ENCODE peak calls at places on chromosome 2, in ten cellular contexts. One of them, this sample, is unnamed.

GRCh38 chr2:208183937-208184336 is 5.9 kb downstream of the C2orf80 start:
- DNase-seq in brain pericyte: no peak
- DNase-seq in fibroblast of lung: no peak
- DNase-seq in NCI-H1417 treated with DMSO at 0.1 percent for 48 hours: no peak
- DNase-seq in keratinocyte: no peak
- DNase-seq in ACHN: no peak
- DNase-seq in CD4-positive, CD25-positive, alpha-beta regulatory T cell: no peak
- DNase-seq in neural progenitor cell: peak
- DNase-seq in neural crest cell: no peak
- DNase-seq in activated naive CD4-positive, alpha-beta T cell treated with anti-CD3 and anti-CD28 coated beads, Interleukin-2, amount 50 U/mL, for 16 hours: no peak
- DNase-seq in this sample: no peak

GRCh38 chr2:46715541-46715940 is 200.1 kb downstream of the MCFD2 start:
- DNase-seq in brain pericyte: no peak
- DNase-seq in fibroblast of lung: no peak
- DNase-seq in NCI-H1417 treated with DMSO at 0.1 percent for 48 hours: no peak
- DNase-seq in keratinocyte: no peak
- DNase-seq in ACHN: no peak
- DNase-seq in CD4-positive, CD25-positive, alpha-beta regulatory T cell: no peak
- DNase-seq in neural progenitor cell: no peak
- DNase-seq in neural crest cell: no peak
- DNase-seq in activated naive CD4-positive, alpha-beta T cell treated with anti-CD3 and anti-CD28 coated beads, Interleukin-2, amount 50 U/mL, for 16 hours: no peak
- DNase-seq in this sample: no peak

GRCh38 chr2:20091305-20091991 is 40.0 kb upstream of the LAPTM4A start:
- DNase-seq in brain pericyte: no peak
- DNase-seq in fibroblast of lung: peak
- DNase-seq in NCI-H1417 treated with DMSO at 0.1 percent for 48 hours: no peak
- DNase-seq in keratinocyte: peak
- DNase-seq in ACHN: peak
- DNase-seq in CD4-positive, CD25-positive, alpha-beta regulatory T cell: no peak
- DNase-seq in neural progenitor cell: no peak
- DNase-seq in neural crest cell: no peak
- DNase-seq in activated naive CD4-positive, alpha-beta T cell treated with anti-CD3 and anti-CD28 coated beads, Interleukin-2, amount 50 U/mL, for 16 hours: no peak
- DNase-seq in this sample: no peak

GRCh38 chr2:109272461-109272860 is 143.5 kb downstream of the SH3RF3 start:
- DNase-seq in brain pericyte: no peak
- DNase-seq in fibroblast of lung: peak
- DNase-seq in NCI-H1417 treated with DMSO at 0.1 percent for 48 hours: no peak
- DNase-seq in keratinocyte: no peak
- DNase-seq in ACHN: no peak
- DNase-seq in CD4-positive, CD25-positive, alpha-beta regulatory T cell: no peak
- DNase-seq in neural progenitor cell: no peak
- DNase-seq in neural crest cell: no peak
- DNase-seq in activated naive CD4-positive, alpha-beta T cell treated with anti-CD3 and anti-CD28 coated beads, Interleukin-2, amount 50 U/mL, for 16 hours: no peak
- DNase-seq in this sample: no peak

GRCh38 chr2:54377901-54378493 is 78.1 kb upstream of the SPTBN1 start:
- DNase-seq in brain pericyte: no peak
- DNase-seq in fibroblast of lung: no peak
- DNase-seq in NCI-H1417 treated with DMSO at 0.1 percent for 48 hours: no peak
- DNase-seq in keratinocyte: no peak
- DNase-seq in ACHN: no peak
- DNase-seq in CD4-positive, CD25-positive, alpha-beta regulatory T cell: no peak
- DNase-seq in neural progenitor cell: peak
- DNase-seq in neural crest cell: no peak
- DNase-seq in activated naive CD4-positive, alpha-beta T cell treated with anti-CD3 and anti-CD28 coated beads, Interleukin-2, amount 50 U/mL, for 16 hours: no peak
- DNase-seq in this sample: no peak

GRCh38 chr2:54724150-54724559 is 693 bp downstream of the EML6 start:
- DNase-seq in brain pericyte: no peak
- DNase-seq in fibroblast of lung: no peak
- DNase-seq in NCI-H1417 treated with DMSO at 0.1 percent for 48 hours: no peak
- DNase-seq in keratinocyte: no peak
- DNase-seq in ACHN: no peak
- DNase-seq in CD4-positive, CD25-positive, alpha-beta regulatory T cell: no peak
- DNase-seq in neural progenitor cell: no peak
- DNase-seq in neural crest cell: no peak
- DNase-seq in activated naive CD4-positive, alpha-beta T cell treated with anti-CD3 and anti-CD28 coated beads, Interleukin-2, amount 50 U/mL, for 16 hours: no peak
- DNase-seq in this sample: no peak

GRCh38 chr2:221958224-221958623 is 340.6 kb downstream of the PAX3 start:
- DNase-seq in brain pericyte: no peak
- DNase-seq in fibroblast of lung: peak
- DNase-seq in NCI-H1417 treated with DMSO at 0.1 percent for 48 hours: no peak
- DNase-seq in keratinocyte: no peak
- DNase-seq in ACHN: peak
- DNase-seq in CD4-positive, CD25-positive, alpha-beta regulatory T cell: no peak
- DNase-seq in neural progenitor cell: no peak
- DNase-seq in neural crest cell: no peak
- DNase-seq in activated naive CD4-positive, alpha-beta T cell treated with anti-CD3 and anti-CD28 coated beads, Interleukin-2, amount 50 U/mL, for 16 hours: no peak
- DNase-seq in this sample: no peak

GRCh38 chr2:227310756-227311110 is 14.3 kb upstream of the MFF start:
- DNase-seq in brain pericyte: no peak
- DNase-seq in fibroblast of lung: peak
- DNase-seq in NCI-H1417 treated with DMSO at 0.1 percent for 48 hours: no peak
- DNase-seq in keratinocyte: no peak
- DNase-seq in ACHN: peak
- DNase-seq in CD4-positive, CD25-positive, alpha-beta regulatory T cell: no peak
- DNase-seq in neural progenitor cell: no peak
- DNase-seq in neural crest cell: no peak
- DNase-seq in activated naive CD4-positive, alpha-beta T cell treated with anti-CD3 and anti-CD28 coated beads, Interleukin-2, amount 50 U/mL, for 16 hours: no peak
- DNase-seq in this sample: no peak

GRCh38 chr2:26080356-26080755 is 46.5 kb downstream of the RAB10 start:
- DNase-seq in brain pericyte: no peak
- DNase-seq in fibroblast of lung: no peak
- DNase-seq in NCI-H1417 treated with DMSO at 0.1 percent for 48 hours: no peak
- DNase-seq in keratinocyte: no peak
- DNase-seq in ACHN: no peak
- DNase-seq in CD4-positive, CD25-positive, alpha-beta regulatory T cell: no peak
- DNase-seq in neural progenitor cell: no peak
- DNase-seq in neural crest cell: no peak
- DNase-seq in activated naive CD4-positive, alpha-beta T cell treated with anti-CD3 and anti-CD28 coated beads, Interleukin-2, amount 50 U/mL, for 16 hours: no peak
- DNase-seq in this sample: no peak

GRCh38 chr2:159094173-159094737 is 125.8 kb downstream of the TANC1 start:
- DNase-seq in brain pericyte: no peak
- DNase-seq in fibroblast of lung: peak
- DNase-seq in NCI-H1417 treated with DMSO at 0.1 percent for 48 hours: no peak
- DNase-seq in keratinocyte: no peak
- DNase-seq in ACHN: no peak
- DNase-seq in CD4-positive, CD25-positive, alpha-beta regulatory T cell: no peak
- DNase-seq in neural progenitor cell: no peak
- DNase-seq in neural crest cell: no peak
- DNase-seq in activated naive CD4-positive, alpha-beta T cell treated with anti-CD3 and anti-CD28 coated beads, Interleukin-2, amount 50 U/mL, for 16 hours: no peak
- DNase-seq in this sample: no peak

GRCh38 chr2:190530211-190530639 is 4.3 kb downstream of the NEMP2 start:
- DNase-seq in brain pericyte: no peak
- DNase-seq in fibroblast of lung: peak
- DNase-seq in NCI-H1417 treated with DMSO at 0.1 percent for 48 hours: no peak
- DNase-seq in keratinocyte: no peak
- DNase-seq in ACHN: no peak
- DNase-seq in CD4-positive, CD25-positive, alpha-beta regulatory T cell: no peak
- DNase-seq in neural progenitor cell: no peak
- DNase-seq in neural crest cell: no peak
- DNase-seq in activated naive CD4-positive, alpha-beta T cell treated with anti-CD3 and anti-CD28 coated beads, Interleukin-2, amount 50 U/mL, for 16 hours: no peak
- DNase-seq in this sample: no peak

GRCh38 chr2:223979730-223980396 is 22.6 kb downstream of the MRPL44 start:
- DNase-seq in brain pericyte: no peak
- DNase-seq in fibroblast of lung: peak
- DNase-seq in NCI-H1417 treated with DMSO at 0.1 percent for 48 hours: no peak
- DNase-seq in keratinocyte: no peak
- DNase-seq in ACHN: no peak
- DNase-seq in CD4-positive, CD25-positive, alpha-beta regulatory T cell: no peak
- DNase-seq in neural progenitor cell: no peak
- DNase-seq in neural crest cell: no peak
- DNase-seq in activated naive CD4-positive, alpha-beta T cell treated with anti-CD3 and anti-CD28 coated beads, Interleukin-2, amount 50 U/mL, for 16 hours: no peak
- DNase-seq in this sample: no peak

GRCh38 chr2:66189598-66189997 is 245.3 kb upstream of the MEIS1 start:
- DNase-seq in brain pericyte: no peak
- DNase-seq in fibroblast of lung: no peak
- DNase-seq in NCI-H1417 treated with DMSO at 0.1 percent for 48 hours: no peak
- DNase-seq in keratinocyte: peak
- DNase-seq in ACHN: no peak
- DNase-seq in CD4-positive, CD25-positive, alpha-beta regulatory T cell: no peak
- DNase-seq in neural progenitor cell: no peak
- DNase-seq in neural crest cell: no peak
- DNase-seq in activated naive CD4-positive, alpha-beta T cell treated with anti-CD3 and anti-CD28 coated beads, Interleukin-2, amount 50 U/mL, for 16 hours: no peak
- DNase-seq in this sample: no peak

GRCh38 chr2:150312271-150312670 is 175.2 kb downstream of the RND3 start:
- DNase-seq in brain pericyte: no peak
- DNase-seq in fibroblast of lung: no peak
- DNase-seq in NCI-H1417 treated with DMSO at 0.1 percent for 48 hours: no peak
- DNase-seq in keratinocyte: no peak
- DNase-seq in ACHN: no peak
- DNase-seq in CD4-positive, CD25-positive, alpha-beta regulatory T cell: no peak
- DNase-seq in neural progenitor cell: no peak
- DNase-seq in neural crest cell: no peak
- DNase-seq in activated naive CD4-positive, alpha-beta T cell treated with anti-CD3 and anti-CD28 coated beads, Interleukin-2, amount 50 U/mL, for 16 hours: no peak
- DNase-seq in this sample: no peak

GRCh38 chr2:190545756-190546385 is 11.3 kb upstream of the NEMP2 start:
- DNase-seq in brain pericyte: no peak
- DNase-seq in fibroblast of lung: peak
- DNase-seq in NCI-H1417 treated with DMSO at 0.1 percent for 48 hours: no peak
- DNase-seq in keratinocyte: no peak
- DNase-seq in ACHN: no peak
- DNase-seq in CD4-positive, CD25-positive, alpha-beta regulatory T cell: no peak
- DNase-seq in neural progenitor cell: no peak
- DNase-seq in neural crest cell: no peak
- DNase-seq in activated naive CD4-positive, alpha-beta T cell treated with anti-CD3 and anti-CD28 coated beads, Interleukin-2, amount 50 U/mL, for 16 hours: no peak
- DNase-seq in this sample: no peak

GRCh38 chr2:240136013-240136670 is at the start of gene COPS9:
- DNase-seq in brain pericyte: peak
- DNase-seq in fibroblast of lung: peak
- DNase-seq in NCI-H1417 treated with DMSO at 0.1 percent for 48 hours: peak
- DNase-seq in keratinocyte: peak
- DNase-seq in ACHN: peak
- DNase-seq in CD4-positive, CD25-positive, alpha-beta regulatory T cell: peak
- DNase-seq in neural progenitor cell: peak
- DNase-seq in neural crest cell: peak
- DNase-seq in activated naive CD4-positive, alpha-beta T cell treated with anti-CD3 and anti-CD28 coated beads, Interleukin-2, amount 50 U/mL, for 16 hours: peak
- DNase-seq in this sample: peak

GRCh38 chr2:240467149-240467642 is 31.7 kb downstream of the GPC1 start:
- DNase-seq in brain pericyte: no peak
- DNase-seq in fibroblast of lung: no peak
- DNase-seq in NCI-H1417 treated with DMSO at 0.1 percent for 48 hours: no peak
- DNase-seq in keratinocyte: no peak
- DNase-seq in ACHN: no peak
- DNase-seq in CD4-positive, CD25-positive, alpha-beta regulatory T cell: no peak
- DNase-seq in neural progenitor cell: no peak
- DNase-seq in neural crest cell: peak
- DNase-seq in activated naive CD4-positive, alpha-beta T cell treated with anti-CD3 and anti-CD28 coated beads, Interleukin-2, amount 50 U/mL, for 16 hours: no peak
- DNase-seq in this sample: no peak

GRCh38 chr2:237534380-237534779 is 32.0 kb upstream of the PRLH start:
- DNase-seq in brain pericyte: no peak
- DNase-seq in fibroblast of lung: no peak
- DNase-seq in NCI-H1417 treated with DMSO at 0.1 percent for 48 hours: no peak
- DNase-seq in keratinocyte: no peak
- DNase-seq in ACHN: no peak
- DNase-seq in CD4-positive, CD25-positive, alpha-beta regulatory T cell: no peak
- DNase-seq in neural progenitor cell: no peak
- DNase-seq in neural crest cell: no peak
- DNase-seq in activated naive CD4-positive, alpha-beta T cell treated with anti-CD3 and anti-CD28 coated beads, Interleukin-2, amount 50 U/mL, for 16 hours: no peak
- DNase-seq in this sample: no peak

GRCh38 chr2:33598472-33599174 is 476 bp downstream of the FAM98A start:
- DNase-seq in brain pericyte: no peak
- DNase-seq in fibroblast of lung: peak
- DNase-seq in NCI-H1417 treated with DMSO at 0.1 percent for 48 hours: no peak
- DNase-seq in keratinocyte: no peak
- DNase-seq in ACHN: peak
- DNase-seq in CD4-positive, CD25-positive, alpha-beta regulatory T cell: peak
- DNase-seq in neural progenitor cell: peak
- DNase-seq in neural crest cell: peak
- DNase-seq in activated naive CD4-positive, alpha-beta T cell treated with anti-CD3 and anti-CD28 coated beads, Interleukin-2, amount 50 U/mL, for 16 hours: peak
- DNase-seq in this sample: peak

GRCh38 chr2:227821043-227821942 is 7.7 kb downstream of the CCL20 start:
- DNase-seq in brain pericyte: no peak
- DNase-seq in fibroblast of lung: no peak
- DNase-seq in NCI-H1417 treated with DMSO at 0.1 percent for 48 hours: no peak
- DNase-seq in keratinocyte: no peak
- DNase-seq in ACHN: peak
- DNase-seq in CD4-positive, CD25-positive, alpha-beta regulatory T cell: no peak
- DNase-seq in neural progenitor cell: no peak
- DNase-seq in neural crest cell: no peak
- DNase-seq in activated naive CD4-positive, alpha-beta T cell treated with anti-CD3 and anti-CD28 coated beads, Interleukin-2, amount 50 U/mL, for 16 hours: no peak
- DNase-seq in this sample: no peak

GRCh38 chr2:229174794-229175529 is 96.1 kb downstream of the PID1 start:
- DNase-seq in brain pericyte: no peak
- DNase-seq in fibroblast of lung: peak
- DNase-seq in NCI-H1417 treated with DMSO at 0.1 percent for 48 hours: no peak
- DNase-seq in keratinocyte: no peak
- DNase-seq in ACHN: no peak
- DNase-seq in CD4-positive, CD25-positive, alpha-beta regulatory T cell: no peak
- DNase-seq in neural progenitor cell: no peak
- DNase-seq in neural crest cell: no peak
- DNase-seq in activated naive CD4-positive, alpha-beta T cell treated with anti-CD3 and anti-CD28 coated beads, Interleukin-2, amount 50 U/mL, for 16 hours: no peak
- DNase-seq in this sample: no peak

GRCh38 chr2:189542145-189542882 is 38.3 kb downstream of the SLC40A1 start:
- DNase-seq in brain pericyte: no peak
- DNase-seq in fibroblast of lung: no peak
- DNase-seq in NCI-H1417 treated with DMSO at 0.1 percent for 48 hours: no peak
- DNase-seq in keratinocyte: no peak
- DNase-seq in ACHN: no peak
- DNase-seq in CD4-positive, CD25-positive, alpha-beta regulatory T cell: no peak
- DNase-seq in neural progenitor cell: no peak
- DNase-seq in neural crest cell: no peak
- DNase-seq in activated naive CD4-positive, alpha-beta T cell treated with anti-CD3 and anti-CD28 coated beads, Interleukin-2, amount 50 U/mL, for 16 hours: no peak
- DNase-seq in this sample: no peak

GRCh38 chr2:209380278-209380677 is 43.6 kb upstream of the MAP2 start:
- DNase-seq in brain pericyte: no peak
- DNase-seq in fibroblast of lung: no peak
- DNase-seq in NCI-H1417 treated with DMSO at 0.1 percent for 48 hours: no peak
- DNase-seq in keratinocyte: no peak
- DNase-seq in ACHN: peak
- DNase-seq in CD4-positive, CD25-positive, alpha-beta regulatory T cell: no peak
- DNase-seq in neural progenitor cell: no peak
- DNase-seq in neural crest cell: no peak
- DNase-seq in activated naive CD4-positive, alpha-beta T cell treated with anti-CD3 and anti-CD28 coated beads, Interleukin-2, amount 50 U/mL, for 16 hours: no peak
- DNase-seq in this sample: no peak

GRCh38 chr2:53098323-53099073 is 669.1 kb upstream of the CHAC2 start:
- DNase-seq in brain pericyte: no peak
- DNase-seq in fibroblast of lung: no peak
- DNase-seq in NCI-H1417 treated with DMSO at 0.1 percent for 48 hours: no peak
- DNase-seq in keratinocyte: no peak
- DNase-seq in ACHN: peak
- DNase-seq in CD4-positive, CD25-positive, alpha-beta regulatory T cell: no peak
- DNase-seq in neural progenitor cell: no peak
- DNase-seq in neural crest cell: no peak
- DNase-seq in activated naive CD4-positive, alpha-beta T cell treated with anti-CD3 and anti-CD28 coated beads, Interleukin-2, amount 50 U/mL, for 16 hours: no peak
- DNase-seq in this sample: no peak

GRCh38 chr2:48483506-48483905 is 46.4 kb upstream of the STON1 start:
- DNase-seq in brain pericyte: no peak
- DNase-seq in fibroblast of lung: peak
- DNase-seq in NCI-H1417 treated with DMSO at 0.1 percent for 48 hours: no peak
- DNase-seq in keratinocyte: no peak
- DNase-seq in ACHN: no peak
- DNase-seq in CD4-positive, CD25-positive, alpha-beta regulatory T cell: no peak
- DNase-seq in neural progenitor cell: no peak
- DNase-seq in neural crest cell: no peak
- DNase-seq in activated naive CD4-positive, alpha-beta T cell treated with anti-CD3 and anti-CD28 coated beads, Interleukin-2, amount 50 U/mL, for 16 hours: no peak
- DNase-seq in this sample: no peak

GRCh38 chr2:236408786-236409185 is 144.6 kb upstream of the ASB18 start:
- DNase-seq in brain pericyte: no peak
- DNase-seq in fibroblast of lung: no peak
- DNase-seq in NCI-H1417 treated with DMSO at 0.1 percent for 48 hours: no peak
- DNase-seq in keratinocyte: no peak
- DNase-seq in ACHN: no peak
- DNase-seq in CD4-positive, CD25-positive, alpha-beta regulatory T cell: no peak
- DNase-seq in neural progenitor cell: no peak
- DNase-seq in neural crest cell: no peak
- DNase-seq in activated naive CD4-positive, alpha-beta T cell treated with anti-CD3 and anti-CD28 coated beads, Interleukin-2, amount 50 U/mL, for 16 hours: no peak
- DNase-seq in this sample: no peak

This sample was measured in T-helper 9 cell.